ENCODE peak calls at places on chromosome 21, in nine cellular contexts. O is HCT116, U is upper lobe of right lung, T is mucosa of descending colon, G is HepG2, N is adipocyte, P is mesenchymal stem cell, Z is transverse colon, C is osteoblast. B is an unnamed sample.

GRCh38 chr21:15018382-15018781 is 46.4 kb downstream of the NRIP1 start:
- DNase-seq in Z (no peak), T (no peak), O (no peak), G (no peak), P (no peak), N (no peak), C (no peak), U (no peak), B (no peak)

GRCh38 chr21:39611547-39612190 is 1.1 kb upstream of the B3GALT5 start:
- DNase-seq in P (no peak), N (no peak), T (no peak), O (no peak), Z (no peak), C (peak; percentile 65), U (no peak), G (no peak), B (no peak)

GRCh38 chr21:27132270-27132669 is 165.4 kb upstream of the ADAMTS5 start:
- DNase-seq in G (no peak), C (no peak), Z (no peak), P (peak; percentile 29), U (no peak), O (no peak), N (peak; percentile 81), T (no peak), B (peak; percentile 16)

GRCh38 chr21:31630062-31630711 is 29.3 kb upstream of the SOD1 start:
- DNase-seq in C (no peak), P (peak; percentile 38), T (no peak), N (no peak), G (peak; percentile 3), U (no peak), Z (no peak), O (peak; percentile 75), B (peak; percentile 88)

GRCh38 chr21:35711661-35712060 is 348.7 kb downstream of the SETD4 start:
- DNase-seq in C (no peak), N (no peak), G (no peak), O (no peak), T (no peak), Z (no peak), P (no peak), U (no peak), B (no peak)

GRCh38 chr21:39224930-39225329 is 41.7 kb upstream of the PSMG1 start:
- DNase-seq in C (peak; percentile 39), G (no peak), O (no peak), P (no peak), Z (no peak), T (no peak), U (no peak), N (no peak), B (peak; percentile 44)

GRCh38 chr21:25296239-25296638 is 311.0 kb downstream of the MRPL39 start:
- DNase-seq in T (no peak), P (no peak), O (no peak), C (no peak), U (no peak), N (peak; percentile 11), Z (no peak), G (no peak), B (no peak)

GRCh38 chr21:19557046-19557445 is 1153.5 kb upstream of the TMPRSS15 start:
- DNase-seq in U (no peak), G (no peak), C (no peak), T (no peak), Z (no peak), N (no peak), P (no peak), O (no peak), B (no peak)

GRCh38 chr21:45012661-45013270 is 61.6 kb upstream of the ADARB1 start:
- DNase-seq in P (no peak), C (no peak), N (no peak), O (peak; percentile 36), T (peak; percentile 46), Z (peak; percentile 7), G (no peak), U (peak; percentile 60), B (no peak)

GRCh38 chr21:45010860-45011259 is 63.5 kb upstream of the ADARB1 start:
- DNase-seq in O (no peak), T (peak; percentile 25), G (no peak), N (no peak), U (no peak), Z (no peak), P (no peak), C (no peak), B (no peak)

GRCh38 chr21:45011426-45011825 is 63.0 kb upstream of the ADARB1 start:
- DNase-seq in T (peak; percentile 36), C (no peak), Z (no peak), P (no peak), O (no peak), N (no peak), G (no peak), U (no peak), B (no peak)

GRCh38 chr21:45013271-45013841 is 61.0 kb upstream of the ADARB1 start:
- DNase-seq in Z (no peak), T (peak; percentile 53), N (no peak), G (peak; percentile 89), U (peak; percentile 53), P (no peak), O (no peak), C (no peak), B (no peak)

DNA sequence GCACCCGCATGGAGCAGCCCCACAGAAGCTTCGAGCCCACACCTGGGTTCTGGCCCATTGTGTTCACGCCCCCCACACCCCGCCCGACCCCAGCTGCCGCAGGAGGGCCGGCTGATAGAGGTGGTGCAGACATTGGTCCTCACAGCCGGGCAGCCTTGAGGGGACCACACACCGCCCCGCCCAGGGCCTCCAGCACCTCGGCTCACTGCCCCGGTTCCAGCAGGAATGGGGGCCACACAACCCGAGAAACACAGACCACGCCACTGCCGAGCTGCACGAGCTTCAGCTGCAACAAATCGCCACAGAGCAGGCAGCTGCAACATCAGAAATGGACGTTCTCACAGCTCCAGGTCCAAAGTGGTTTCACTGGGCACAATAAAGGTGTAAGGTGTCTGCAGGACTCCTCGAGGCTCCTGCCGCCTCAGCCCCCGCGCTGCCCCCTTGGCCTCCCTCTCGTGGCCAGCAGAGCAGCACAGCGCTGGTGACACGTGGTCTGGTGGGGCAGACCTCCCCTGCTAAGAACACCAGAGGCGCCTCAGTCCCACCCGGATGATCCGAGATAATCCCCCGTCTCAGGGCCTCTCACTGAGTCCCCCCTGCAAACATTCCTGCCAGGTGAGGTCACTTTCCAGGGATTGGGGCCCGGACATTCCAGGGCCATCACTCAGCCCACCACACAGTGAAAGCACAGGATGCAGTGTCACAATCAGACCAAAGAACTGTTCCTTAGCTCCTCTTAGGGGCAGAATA is 62.3 kb upstream of the ADARB1 start:
- DNase-seq in G (peak; percentile 95), Z (peak; percentile 19), P (peak; percentile 93), U (peak; percentile 61), O (peak; percentile 65), T (peak; percentile 43), N (peak; percentile 86), C (peak; percentile 99), B (peak; percentile 85)
- H3K4me1 ChIP-seq in G (peaks cover 92% of the 10 kb centered on the region), Z (peaks cover 9% of the 10 kb centered on the region), P (peaks cover 42% of the 10 kb centered on the region), U (no peaks in the 10 kb centered on the region), O (peaks cover 34% of the 10 kb centered on the region), T (no peaks in the 10 kb centered on the region), N (peaks cover 23% of the 10 kb centered on the region), C (peaks cover 22% of the 10 kb centered on the region), B (peaks cover 23% of the 10 kb centered on the region)

DNA sequence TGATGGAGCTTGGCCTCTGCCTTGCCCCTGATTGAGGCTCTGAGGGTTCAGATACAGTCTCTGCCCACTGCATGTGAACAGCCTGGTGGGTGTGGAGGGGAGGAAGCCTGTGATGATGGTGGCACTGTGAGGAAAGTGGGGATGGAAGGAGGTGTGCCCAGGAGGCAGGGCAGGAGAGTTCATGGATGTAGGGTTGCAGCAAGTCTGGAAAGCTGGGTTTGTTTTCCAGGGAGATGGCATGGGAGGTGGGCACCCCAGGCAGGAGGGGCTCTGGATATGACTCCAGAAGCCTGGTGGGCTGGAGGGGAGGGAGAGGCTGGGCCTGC is 63.2 kb downstream of the ADARB1 start:
- DNase-seq in G (no peak), Z (no peak), U (no peak), O (no peak), C (no peak), N (no peak), T (no peak), P (no peak), B (no peak)
- H3K4me1 ChIP-seq in G (peaks cover 12% of the 10 kb centered on the region), Z (peaks cover 20% of the 10 kb centered on the region), U (peaks cover 8% of the 10 kb centered on the region), O (peaks cover 23% of the 10 kb centered on the region), C (peaks cover 28% of the 10 kb centered on the region), N (peaks cover 41% of the 10 kb centered on the region), T (no peaks in the 10 kb centered on the region), P (peaks cover 31% of the 10 kb centered on the region), B (peaks cover 23% of the 10 kb centered on the region)

DNA sequence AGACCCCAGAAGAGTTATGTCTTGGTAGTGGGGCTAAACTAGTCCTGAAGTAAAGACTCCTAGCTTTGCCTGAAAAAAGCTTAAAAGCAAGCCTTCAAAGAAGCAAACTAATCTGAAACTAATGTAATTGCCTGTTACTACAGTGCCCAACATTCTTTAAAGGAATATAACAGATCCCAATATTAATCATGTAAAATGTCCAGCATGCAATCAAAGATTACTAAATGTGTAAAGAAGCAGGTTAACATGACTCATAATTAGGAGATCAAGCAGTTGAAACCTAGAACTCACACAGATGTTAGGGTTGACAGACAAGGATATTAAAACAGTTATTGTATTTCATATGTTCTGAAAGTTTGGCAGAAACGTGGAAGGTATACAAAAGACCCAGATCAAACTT is 17.8 kb downstream of the DYRK1A start:
- DNase-seq in C (no peak), N (no peak), Z (no peak), O (no peak), U (no peak), G (no peak), T (no peak), P (no peak), B (no peak)
- H3K4me1 ChIP-seq in C (peaks cover 6% of the 10 kb centered on the region), N (peaks cover 22% of the 10 kb centered on the region), Z (peaks cover 84% of the 10 kb centered on the region), O (no peaks in the 10 kb centered on the region), U (peaks cover 59% of the 10 kb centered on the region), G (peaks cover 29% of the 10 kb centered on the region), T (peaks cover 35% of the 10 kb centered on the region), P (peaks cover 8% of the 10 kb centered on the region), B (no peaks in the 10 kb centered on the region)

GRCh38 chr21:45167796-45168222 is 93.4 kb downstream of the ADARB1 start:
- DNase-seq in N (peak; percentile 68), T (no peak), G (no peak), O (no peak), P (no peak), Z (no peak), U (no peak), C (peak; percentile 27), B (peak; percentile 57)
- H3K4me1 ChIP-seq in N (peaks cover 33% of the 10 kb centered on the region), T (no peaks in the 10 kb centered on the region), G (no peaks in the 10 kb centered on the region), O (no peaks in the 10 kb centered on the region), P (peaks cover 4% of the 10 kb centered on the region), Z (peaks cover 6% of the 10 kb centered on the region), U (peaks cover 22% of the 10 kb centered on the region), C (peaks cover 23% of the 10 kb centered on the region), B (no peaks in the 10 kb centered on the region)

DNA sequence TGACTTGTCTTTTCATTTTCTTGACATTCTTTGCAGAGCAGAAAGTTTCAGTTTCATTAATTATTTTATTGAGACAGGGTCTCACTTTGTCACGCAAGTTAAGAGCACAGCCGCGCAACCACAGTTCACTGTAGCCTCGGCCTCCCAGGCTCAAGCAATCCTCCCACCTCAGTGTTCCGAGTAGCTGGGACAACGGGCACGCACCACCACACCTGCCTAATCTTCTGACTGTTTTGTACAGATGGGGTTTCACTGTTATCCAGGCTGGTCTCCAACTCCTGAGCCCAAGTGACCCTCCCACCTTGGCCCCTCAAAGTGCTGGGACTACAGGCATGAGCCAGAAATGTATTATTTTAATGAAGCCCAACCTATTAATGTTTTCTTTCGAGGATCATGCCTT is 3.0 kb upstream of the SPATC1L start:
- DNase-seq in C (no peak), N (no peak), O (no peak), U (peak; percentile 37), G (no peak), P (no peak), T (no peak), Z (no peak), B (no peak)
- H3K4me1 ChIP-seq in C (peaks cover 30% of the 10 kb centered on the region), N (peaks cover 49% of the 10 kb centered on the region), O (peaks cover 19% of the 10 kb centered on the region), U (peaks cover 3% of the 10 kb centered on the region), G (peaks cover 37% of the 10 kb centered on the region), P (peaks cover 35% of the 10 kb centered on the region), T (peaks cover 4% of the 10 kb centered on the region), Z (peaks cover 13% of the 10 kb centered on the region), B (peaks cover 34% of the 10 kb centered on the region)